ENCODE peak calls at places on chromosomes 1 and 21, in four cellular contexts. S is ELF-1, L is NCI-H748 treated with DMSO at 0.1 percent for 48 hours, K is lower lobe of right lung. O is an unnamed sample.

GRCh38 chr1:36411674-36412648 is 14.3 kb upstream of the LSM10 start:
- DNase-seq in K (no peak), L (peak; percentile 3), S (peak; percentile 41), O (no peak)

GRCh38 chr1:115056395-115056798 is 26.8 kb downstream of the TSHB start:
- DNase-seq in L (no peak), S (peak; percentile 83), K (no peak), O (no peak)

GRCh38 chr21:17763286-17764037 is 55.7 kb downstream of the C21orf91 start:
- DNase-seq in L (no peak), K (no peak), S (no peak), O (no peak)

GRCh38 chr1:44284184-44284583 is 70.9 kb downstream of the ERI3 start:
- DNase-seq in L (no peak), K (no peak), S (no peak), O (no peak)

GRCh38 chr1:206501881-206502280 is 5.5 kb upstream of the RASSF5 start:
- DNase-seq in K (peak; percentile 14), L (no peak), S (no peak), O (no peak)

GRCh38 chr1:37797750-37798345 is 4.2 kb downstream of the MANEAL start:
- DNase-seq in L (no peak), S (no peak), K (no peak), O (no peak)

GRCh38 chr1:206506803-206507394 is 432 bp upstream of the RASSF5 start:
- DNase-seq in K (no peak), L (no peak), S (no peak), O (no peak)

GRCh38 chr1:11413907-11414495 is 65.0 kb upstream of the DISP3 start:
- DNase-seq in S (peak; percentile 54), K (no peak), L (no peak), O (no peak)

GRCh38 chr1:62435231-62436038 is 1.4 kb upstream of the USP1 start:
- DNase-seq in K (peak; percentile 51), S (peak; percentile 31), L (no peak), O (no peak)

GRCh38 chr21:42062543-42063022 is 8.5 kb upstream of the UMODL1 start:
- DNase-seq in K (peak; percentile 86), S (no peak), L (no peak), O (no peak)

GRCh38 chr1:162021124-162021523 is 2.5 kb downstream of the OLFML2B start:
- DNase-seq in L (no peak), S (no peak), K (no peak), O (no peak)

GRCh38 chr21:34345091-34345871 is 18.5 kb upstream of the KCNE2 start:
- DNase-seq in S (no peak), L (no peak), K (no peak), O (no peak)

GRCh38 chr1:17233675-17234074 is 15.2 kb upstream of the PADI3 start:
- DNase-seq in K (peak; percentile 79), S (no peak), L (no peak), O (no peak)

GRCh38 chr1:52662645-52663313 is 29.8 kb downstream of the SHISAL2A start:
- DNase-seq in K (no peak), S (peak; percentile 91), L (no peak), O (peak; percentile 11)

GRCh38 chr1:71668059-71668458 is 587.2 kb upstream of the ZRANB2 start:
- DNase-seq in S (no peak), K (no peak), L (peak; percentile 94), O (no peak)

GRCh38 chr1:239563680-239564079 is 177.3 kb downstream of the CHRM3 start:
- DNase-seq in S (no peak), L (no peak), K (no peak), O (no peak)

GRCh38 chr1:209845405-209845725 is 17.6 kb downstream of the UTP25 start:
- DNase-seq in K (no peak), L (no peak), S (no peak), O (no peak)

GRCh38 chr1:169694304-169694703 is 17.1 kb downstream of the SELL start:
- DNase-seq in K (no peak), S (no peak), L (no peak), O (no peak)

GRCh38 chr1:197915797-197916686 is 1.1 kb upstream of the LHX9 start:
- DNase-seq in S (peak; percentile 91), K (peak; percentile 58), L (peak; percentile 49), O (no peak)

GRCh38 chr1:228437424-228437823 is 20.8 kb upstream of the TRIM17 start:
- DNase-seq in K (no peak), S (no peak), L (no peak), O (no peak)

GRCh38 chr1:153238536-153238935 is 21.0 kb upstream of the LORICRIN start:
- DNase-seq in L (no peak), S (peak; percentile 12), K (no peak), O (no peak)

GRCh38 chr1:178644308-178645120 is 80.5 kb upstream of the RALGPS2 start:
- DNase-seq in L (no peak), K (no peak), S (no peak), O (no peak)

O was measured in NCI-H187 treated with DMSO at 0.1 percent for 48 hours.